ENCODE peak calls at places on chromosomes 3 and 15, in four cellular contexts. One of them, this sample, is unnamed.

GRCh38 chr3:149501524-149501923 is 27.0 kb downstream of the TM4SF4 start:
- DNase-seq in A172: no peak
- DNase-seq in mucosa of descending colon: no peak
- DNase-seq in activated T-cell treated with anti-CD3 and anti-CD28 coated beads, Interleukin-2, amount 50 U/mL, for 72 hours: no peak
- DNase-seq in this sample: no peak

GRCh38 chr3:49120438-49121135 is at the start of gene USP19:
- DNase-seq in A172: peak
- DNase-seq in mucosa of descending colon: peak
- DNase-seq in activated T-cell treated with anti-CD3 and anti-CD28 coated beads, Interleukin-2, amount 50 U/mL, for 72 hours: peak
- DNase-seq in this sample: peak

GRCh38 chr15:89794627-89795241 is 18.6 kb downstream of the MESP2 start:
- DNase-seq in A172: no peak
- DNase-seq in mucosa of descending colon: no peak
- DNase-seq in activated T-cell treated with anti-CD3 and anti-CD28 coated beads, Interleukin-2, amount 50 U/mL, for 72 hours: no peak
- DNase-seq in this sample: no peak

GRCh38 chr3:78026429-78026828 is 986.5 kb downstream of the ROBO2 start:
- DNase-seq in A172: no peak
- DNase-seq in mucosa of descending colon: no peak
- DNase-seq in activated T-cell treated with anti-CD3 and anti-CD28 coated beads, Interleukin-2, amount 50 U/mL, for 72 hours: no peak
- DNase-seq in this sample: no peak

GRCh38 chr15:82566690-82567089 is 26.4 kb upstream of the RPS17 start:
- DNase-seq in A172: no peak
- DNase-seq in mucosa of descending colon: no peak
- DNase-seq in activated T-cell treated with anti-CD3 and anti-CD28 coated beads, Interleukin-2, amount 50 U/mL, for 72 hours: no peak
- DNase-seq in this sample: no peak

GRCh38 chr3:148173836-148174235 is 523.9 kb upstream of the AGTR1 start:
- DNase-seq in A172: no peak
- DNase-seq in mucosa of descending colon: no peak
- DNase-seq in activated T-cell treated with anti-CD3 and anti-CD28 coated beads, Interleukin-2, amount 50 U/mL, for 72 hours: no peak
- DNase-seq in this sample: no peak

GRCh38 chr3:40242638-40243037 is 66.9 kb upstream of the EIF1B start:
- DNase-seq in A172: no peak
- DNase-seq in mucosa of descending colon: no peak
- DNase-seq in activated T-cell treated with anti-CD3 and anti-CD28 coated beads, Interleukin-2, amount 50 U/mL, for 72 hours: no peak
- DNase-seq in this sample: no peak

GRCh38 chr15:95295905-95296618 is 1034.4 kb upstream of the NR2F2 start:
- DNase-seq in A172: no peak
- DNase-seq in mucosa of descending colon: no peak
- DNase-seq in activated T-cell treated with anti-CD3 and anti-CD28 coated beads, Interleukin-2, amount 50 U/mL, for 72 hours: no peak
- DNase-seq in this sample: no peak

GRCh38 chr15:39478996-39479395 is 101.9 kb upstream of the THBS1 start:
- DNase-seq in A172: no peak
- DNase-seq in mucosa of descending colon: no peak
- DNase-seq in activated T-cell treated with anti-CD3 and anti-CD28 coated beads, Interleukin-2, amount 50 U/mL, for 72 hours: no peak
- DNase-seq in this sample: no peak

GRCh38 chr3:11757441-11757875 is 89.2 kb downstream of the TAMM41 start:
- DNase-seq in A172: peak
- DNase-seq in mucosa of descending colon: no peak
- DNase-seq in activated T-cell treated with anti-CD3 and anti-CD28 coated beads, Interleukin-2, amount 50 U/mL, for 72 hours: no peak
- DNase-seq in this sample: no peak

GRCh38 chr15:37678124-37678523 is 256.3 kb upstream of the TMCO5A start:
- DNase-seq in A172: no peak
- DNase-seq in mucosa of descending colon: no peak
- DNase-seq in activated T-cell treated with anti-CD3 and anti-CD28 coated beads, Interleukin-2, amount 50 U/mL, for 72 hours: no peak
- DNase-seq in this sample: no peak

GRCh38 chr3:33430571-33430970 is 9.6 kb downstream of the UBP1 start:
- DNase-seq in A172: no peak
- DNase-seq in mucosa of descending colon: no peak
- DNase-seq in activated T-cell treated with anti-CD3 and anti-CD28 coated beads, Interleukin-2, amount 50 U/mL, for 72 hours: no peak
- DNase-seq in this sample: no peak

GRCh38 chr15:96687388-96688107 is 357.0 kb downstream of the NR2F2 start:
- DNase-seq in A172: peak
- DNase-seq in mucosa of descending colon: no peak
- DNase-seq in activated T-cell treated with anti-CD3 and anti-CD28 coated beads, Interleukin-2, amount 50 U/mL, for 72 hours: no peak
- DNase-seq in this sample: no peak

GRCh38 chr3:160403028-160403545 is 3.6 kb downstream of the SMC4 start:
- DNase-seq in A172: peak
- DNase-seq in mucosa of descending colon: no peak
- DNase-seq in activated T-cell treated with anti-CD3 and anti-CD28 coated beads, Interleukin-2, amount 50 U/mL, for 72 hours: no peak
- DNase-seq in this sample: no peak

GRCh38 chr3:108489776-108490175 is 20.6 kb downstream of the MYH15 start:
- DNase-seq in A172: peak
- DNase-seq in mucosa of descending colon: no peak
- DNase-seq in activated T-cell treated with anti-CD3 and anti-CD28 coated beads, Interleukin-2, amount 50 U/mL, for 72 hours: peak
- DNase-seq in this sample: peak

GRCh38 chr3:30658328-30659052 is 52.1 kb downstream of the TGFBR2 start:
- DNase-seq in A172: peak
- DNase-seq in mucosa of descending colon: no peak
- DNase-seq in activated T-cell treated with anti-CD3 and anti-CD28 coated beads, Interleukin-2, amount 50 U/mL, for 72 hours: peak
- DNase-seq in this sample: no peak

GRCh38 chr3:196162679-196163078 is 48.5 kb downstream of the ZDHHC19 start:
- DNase-seq in A172: no peak
- DNase-seq in mucosa of descending colon: peak
- DNase-seq in activated T-cell treated with anti-CD3 and anti-CD28 coated beads, Interleukin-2, amount 50 U/mL, for 72 hours: no peak
- DNase-seq in this sample: no peak

GRCh38 chr3:47612178-47612577 is 33.5 kb upstream of the CSPG5 start:
- DNase-seq in A172: peak
- DNase-seq in mucosa of descending colon: no peak
- DNase-seq in activated T-cell treated with anti-CD3 and anti-CD28 coated beads, Interleukin-2, amount 50 U/mL, for 72 hours: no peak
- DNase-seq in this sample: no peak

GRCh38 chr15:72358532-72359180 is 17.2 kb downstream of the HEXA start:
- DNase-seq in A172: peak
- DNase-seq in mucosa of descending colon: peak
- DNase-seq in activated T-cell treated with anti-CD3 and anti-CD28 coated beads, Interleukin-2, amount 50 U/mL, for 72 hours: no peak
- DNase-seq in this sample: peak

GRCh38 chr3:195595778-195596531 is 12.2 kb upstream of the APOD start:
- DNase-seq in A172: no peak
- DNase-seq in mucosa of descending colon: no peak
- DNase-seq in activated T-cell treated with anti-CD3 and anti-CD28 coated beads, Interleukin-2, amount 50 U/mL, for 72 hours: no peak
- DNase-seq in this sample: no peak

GRCh38 chr15:40746916-40747418 is 8.1 kb downstream of the RMDN3 start:
- DNase-seq in A172: no peak
- DNase-seq in mucosa of descending colon: no peak
- DNase-seq in activated T-cell treated with anti-CD3 and anti-CD28 coated beads, Interleukin-2, amount 50 U/mL, for 72 hours: no peak
- DNase-seq in this sample: no peak

GRCh38 chr3:107927361-107928083 is 163.3 kb downstream of the CD47 start:
- DNase-seq in A172: peak
- DNase-seq in mucosa of descending colon: peak
- DNase-seq in activated T-cell treated with anti-CD3 and anti-CD28 coated beads, Interleukin-2, amount 50 U/mL, for 72 hours: peak
- DNase-seq in this sample: peak

GRCh38 chr15:23038741-23039150 is 623 bp downstream of the TUBGCP5 start:
- DNase-seq in A172: peak
- DNase-seq in mucosa of descending colon: no peak
- DNase-seq in activated T-cell treated with anti-CD3 and anti-CD28 coated beads, Interleukin-2, amount 50 U/mL, for 72 hours: peak
- DNase-seq in this sample: no peak

GRCh38 chr3:13644341-13645082 is 95.6 kb downstream of the FBLN2 start:
- DNase-seq in A172: peak
- DNase-seq in mucosa of descending colon: no peak
- DNase-seq in activated T-cell treated with anti-CD3 and anti-CD28 coated beads, Interleukin-2, amount 50 U/mL, for 72 hours: no peak
- DNase-seq in this sample: no peak

GRCh38 chr3:58998476-58999117 is 51.2 kb downstream of the CFAP20DC start:
- DNase-seq in A172: peak
- DNase-seq in mucosa of descending colon: no peak
- DNase-seq in activated T-cell treated with anti-CD3 and anti-CD28 coated beads, Interleukin-2, amount 50 U/mL, for 72 hours: peak
- DNase-seq in this sample: no peak

GRCh38 chr3:55813268-55814097 is 326.4 kb upstream of the WNT5A start:
- DNase-seq in A172: no peak
- DNase-seq in mucosa of descending colon: no peak
- DNase-seq in activated T-cell treated with anti-CD3 and anti-CD28 coated beads, Interleukin-2, amount 50 U/mL, for 72 hours: no peak
- DNase-seq in this sample: no peak

GRCh38 chr15:39682366-39682765 is 100.3 kb downstream of the FSIP1 start:
- DNase-seq in A172: no peak
- DNase-seq in mucosa of descending colon: no peak
- DNase-seq in activated T-cell treated with anti-CD3 and anti-CD28 coated beads, Interleukin-2, amount 50 U/mL, for 72 hours: no peak
- DNase-seq in this sample: no peak

GRCh38 chr3:4934050-4934449 is 45.2 kb upstream of the BHLHE40 start:
- DNase-seq in A172: no peak
- DNase-seq in mucosa of descending colon: no peak
- DNase-seq in activated T-cell treated with anti-CD3 and anti-CD28 coated beads, Interleukin-2, amount 50 U/mL, for 72 hours: no peak
- DNase-seq in this sample: no peak

GRCh38 chr3:8205876-8206275 is 295.7 kb upstream of the LMCD1 start:
- DNase-seq in A172: no peak
- DNase-seq in mucosa of descending colon: no peak
- DNase-seq in activated T-cell treated with anti-CD3 and anti-CD28 coated beads, Interleukin-2, amount 50 U/mL, for 72 hours: no peak
- DNase-seq in this sample: no peak

GRCh38 chr3:171776411-171776810 is 33.9 kb downstream of the PLD1 start:
- DNase-seq in A172: no peak
- DNase-seq in mucosa of descending colon: no peak
- DNase-seq in activated T-cell treated with anti-CD3 and anti-CD28 coated beads, Interleukin-2, amount 50 U/mL, for 72 hours: no peak
- DNase-seq in this sample: no peak